ENCODE peak calls at places on chromosomes 11 and 22, in seven cellular contexts. H, G, O, N, U, J and R are unnamed samples.

GRCh38 chr22:41469218-41469851 is 418 bp downstream of the ACO2 start:
- DNase-seq in O (no peak), N (no peak), G (peak), U (no peak), J (no peak), H (no peak), R (no peak)

GRCh38 chr22:24465566-24465965 is 29.6 kb upstream of the UPB1 start:
- DNase-seq in U (no peak), O (no peak), J (no peak), H (no peak), N (peak), G (peak), R (no peak)

GRCh38 chr11:107898270-107898669 is 30.0 kb upstream of the RAB39A start:
- DNase-seq in U (no peak), H (peak), G (no peak), J (no peak), O (peak), N (no peak), R (no peak)

GRCh38 chr22:22918297-22918965 is 30.8 kb downstream of the IGLL5 start:
- DNase-seq in O (no peak), N (no peak), H (no peak), U (no peak), J (no peak), G (no peak), R (no peak)

GRCh38 chr22:42688241-42688913 is 32.3 kb downstream of the A4GALT start:
- DNase-seq in G (peak), O (peak), J (no peak), H (peak), N (no peak), U (peak), R (peak)

GRCh38 chr22:25402501-25403283 is 161.8 kb upstream of the GRK3 start:
- DNase-seq in O (peak), U (peak), G (peak), N (no peak), J (no peak), H (no peak), R (no peak)

GRCh38 chr11:74134661-74135515 is 35.9 kb downstream of the C2CD3 start:
- DNase-seq in G (no peak), U (no peak), O (no peak), N (peak), H (no peak), J (no peak), R (no peak)

GRCh38 chr11:116454020-116454645 is 318.7 kb downstream of the BUD13 start:
- DNase-seq in U (peak), N (no peak), G (peak), H (peak), O (no peak), J (no peak), R (no peak)

GRCh38 chr11:19241260-19242183 is 777 bp upstream of the E2F8 start:
- DNase-seq in J (peak), N (no peak), H (peak), O (no peak), U (no peak), G (no peak), R (no peak)

GRCh38 chr11:20112291-20113146 is 47.8 kb downstream of the DBX1 start:
- DNase-seq in J (no peak), H (peak), N (peak), O (peak), U (peak), G (peak), R (peak)

GRCh38 chr11:124837491-124837856 is 27.8 kb upstream of the ROBO3 start:
- DNase-seq in J (no peak), G (peak), O (peak), U (no peak), H (peak), N (peak), R (peak)

GRCh38 chr11:76376746-76377558 is 4.0 kb downstream of the THAP12 start:
- DNase-seq in G (no peak), H (no peak), U (no peak), N (no peak), O (no peak), J (no peak), R (no peak)

GRCh38 chr22:25448435-25449051 is 115.9 kb upstream of the GRK3 start:
- DNase-seq in U (peak), H (peak), G (no peak), N (no peak), J (no peak), O (no peak), R (no peak)

GRCh38 chr11:122197055-122197987 is 81.3 kb upstream of the BLID start:
- DNase-seq in O (peak), N (peak), H (peak), U (no peak), J (no peak), G (peak), R (peak)

GRCh38 chr11:110147965-110148709 is 54.9 kb downstream of the ZC3H12C start:
- DNase-seq in N (peak), H (peak), J (no peak), O (peak), U (no peak), G (no peak), R (peak)

GRCh38 chr11:102793677-102794290 is 4.2 kb downstream of the MMP1 start:
- DNase-seq in J (no peak), H (no peak), U (no peak), G (no peak), O (no peak), N (no peak), R (no peak)

GRCh38 chr11:70705930-70706329 is 307.6 kb downstream of the CTTN start:
- DNase-seq in G (no peak), U (no peak), N (no peak), J (peak), O (no peak), H (no peak), R (no peak)

GRCh38 chr11:117600976-117601708 is 195.9 kb downstream of the DSCAML1 start:
- DNase-seq in J (no peak), N (no peak), H (no peak), O (no peak), G (no peak), U (no peak), R (no peak)

GRCh38 chr11:92342034-92342433 is 117.4 kb downstream of the FAT3 start:
- DNase-seq in O (no peak), N (no peak), U (no peak), J (no peak), G (no peak), H (no peak), R (no peak)

GRCh38 chr11:3204141-3205015 is 14.2 kb downstream of the MRGPRG start:
- DNase-seq in N (no peak), G (no peak), U (no peak), J (peak), O (no peak), H (no peak), R (no peak)

GRCh38 chr22:50269573-50270301 is 443 bp downstream of the MAPK11 start:
- DNase-seq in U (no peak), G (no peak), H (no peak), O (no peak), J (peak), N (no peak), R (no peak)

GRCh38 chr11:18696638-18697225 is 1.8 kb upstream of the TMEM86A start:
- DNase-seq in H (no peak), J (no peak), U (no peak), G (no peak), N (no peak), O (no peak), R (peak)

GRCh38 chr22:23458663-23459541 is 121.2 kb downstream of the IGLL1 start:
- DNase-seq in H (no peak), U (no peak), O (no peak), N (no peak), G (no peak), J (no peak), R (no peak)

GRCh38 chr11:63951779-63952536 is 13.2 kb downstream of the NAA40 start:
- DNase-seq in N (no peak), H (no peak), O (no peak), J (no peak), G (no peak), U (no peak), R (no peak)

GRCh38 chr11:29306527-29306926 is 710.3 kb downstream of the KCNA4 start:
- DNase-seq in J (no peak), N (peak), O (peak), G (no peak), H (no peak), U (no peak), R (peak)

GRCh38 chr11:86043765-86044534 is 24.9 kb downstream of the PICALM start:
- DNase-seq in J (no peak), O (no peak), U (no peak), H (no peak), G (no peak), N (no peak), R (no peak)

GRCh38 chr11:65524010-65524746 is 705 bp upstream of the SCYL1 start:
- DNase-seq in O (no peak), N (no peak), H (no peak), J (peak), G (peak), U (peak), R (no peak)

GRCh38 chr11:94987378-94987777 is 13.9 kb downstream of the KDM4D start:
- DNase-seq in G (no peak), N (no peak), U (no peak), J (no peak), H (no peak), O (no peak), R (no peak)

GRCh38 chr11:57490456-57491248 is 24.9 kb downstream of the SLC43A1 start:
- DNase-seq in H (no peak), G (peak), J (no peak), N (no peak), U (no peak), O (no peak), R (no peak)

GRCh38 chr11:20511982-20512381 is 87.4 kb upstream of the SLC6A5 start:
- DNase-seq in G (no peak), J (no peak), U (peak), N (no peak), H (no peak), O (no peak), R (no peak)

GRCh38 chr11:1459739-1460395 is 26.7 kb downstream of the MOB2 start:
- DNase-seq in N (no peak), G (no peak), O (no peak), J (no peak), U (no peak), H (no peak), R (no peak)
- H3K4me3 ChIP-seq in N (no peak), G (no peak), O (no peak), J (no peak), U (no peak), H (no peak), R (no peak)

DNA sequence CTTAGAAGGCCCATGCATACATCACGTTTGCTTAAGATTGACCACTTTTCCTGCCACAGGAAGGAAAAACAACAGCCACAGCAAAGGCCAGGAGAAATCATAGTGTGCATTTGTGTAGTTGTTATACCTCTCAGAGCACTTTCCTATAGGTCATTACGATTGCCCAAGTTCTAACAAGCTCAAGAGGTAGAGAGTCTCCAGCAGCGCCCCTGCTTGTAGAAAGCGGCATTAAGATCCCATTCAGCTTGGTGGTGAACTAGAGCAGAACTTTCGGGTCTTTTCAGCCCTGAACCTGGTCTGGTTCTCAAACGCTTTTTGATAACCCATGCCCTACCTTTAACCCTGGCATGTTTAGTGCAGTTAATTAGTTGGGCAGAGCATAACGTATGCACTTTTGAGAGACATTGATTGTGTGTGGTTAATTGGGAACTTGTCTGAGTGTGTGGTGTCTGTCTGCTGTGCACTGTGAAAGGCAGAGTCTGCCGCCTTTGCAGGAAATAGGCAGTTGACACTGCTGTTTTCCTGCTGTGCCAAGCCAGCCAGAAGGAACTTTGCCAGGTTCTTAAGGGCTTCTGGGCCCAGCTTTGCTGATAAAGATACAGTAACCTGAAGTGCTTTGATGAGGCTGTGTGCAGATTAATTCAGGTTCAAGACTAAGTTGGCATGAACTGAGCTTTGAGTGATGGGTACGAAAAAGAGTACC is 109.9 kb upstream of the CLMP start:
- DNase-seq in N (no peak), O (no peak), G (no peak), H (no peak), U (no peak), J (no peak), R (no peak)
- TF ChIP-seq CTCF in N (no peak), O (peak), G (no peak), H (no peak), U (no peak), J (no peak), R (no peak)

GRCh38 chr22:39808087-39808486 is 85.5 kb downstream of the ENTHD1 start:
- DNase-seq in O (no peak), H (peak), J (no peak), N (no peak), U (no peak), G (no peak), R (no peak)
- H3K4me3 ChIP-seq in O (no peak), H (no peak), J (no peak), N (no peak), U (no peak), G (no peak), R (no peak)

DNA sequence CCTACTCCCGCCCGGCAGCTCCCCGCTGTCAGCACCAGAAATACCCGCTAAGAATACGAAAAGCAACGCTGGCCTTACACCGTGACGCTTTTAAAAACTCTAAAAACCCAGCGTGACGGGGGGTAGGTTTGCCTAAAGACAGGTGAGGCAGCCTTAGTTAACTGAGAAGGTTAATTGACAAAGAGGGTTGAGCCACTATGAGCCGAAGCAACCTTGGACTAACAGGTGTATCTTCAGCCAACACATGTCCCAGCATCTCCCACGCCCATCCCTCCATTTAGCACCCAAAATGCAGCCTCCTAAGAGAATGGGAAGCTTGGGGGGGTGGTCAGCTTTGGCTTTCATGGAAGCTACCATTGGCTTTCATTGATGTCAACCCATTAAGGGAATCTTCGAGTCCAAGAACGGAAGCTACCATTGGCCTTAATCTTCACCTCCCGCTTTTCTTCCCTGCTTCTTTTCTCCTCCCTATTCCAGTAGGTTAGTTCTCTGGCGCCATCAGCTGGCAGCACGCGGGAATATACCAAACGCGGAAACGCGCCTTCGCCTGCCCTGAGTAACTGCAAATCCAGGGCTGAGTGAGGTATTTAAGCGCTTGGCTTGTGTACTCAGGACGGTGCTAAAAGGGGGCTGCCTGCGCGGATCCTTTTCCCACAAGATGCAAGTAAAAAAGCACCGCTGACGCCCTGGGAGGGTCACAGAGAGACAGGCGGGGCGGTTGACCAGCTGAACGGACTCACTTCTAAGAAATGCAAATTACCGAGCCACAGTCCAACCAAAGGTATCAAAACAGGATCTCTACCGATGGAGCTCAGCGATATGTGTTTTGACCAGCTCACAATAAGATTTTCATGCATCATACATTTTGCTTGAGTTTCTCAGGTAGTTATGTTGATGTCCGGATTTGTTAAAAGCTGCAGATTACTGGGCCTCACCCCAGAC is 38.5 kb upstream of the GLYATL1 start:
- DNase-seq in G (peak), U (peak), O (peak), H (peak), J (peak), N (peak), R (no peak)
- TF ChIP-seq CTCF in G (peak), U (peak), O (peak), H (peak), J (no peak), N (peak), R (peak)

DNA sequence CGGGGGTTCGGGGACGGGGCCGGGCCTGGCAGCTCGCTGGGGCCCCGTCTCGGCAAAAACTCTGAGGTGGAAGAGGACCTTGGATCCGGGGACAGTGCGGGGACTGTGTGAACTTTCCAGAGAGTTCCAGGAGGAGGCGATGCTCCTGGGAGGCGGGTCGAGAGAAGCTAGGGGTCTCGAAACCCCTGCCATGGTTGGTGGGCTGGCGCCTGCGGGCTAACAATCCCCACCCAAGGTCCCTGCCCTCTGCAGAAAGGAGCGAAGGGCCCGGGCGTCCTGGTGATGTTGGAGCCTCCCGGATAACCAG is 4.7 kb upstream of the GRK2 start:
- DNase-seq in H (no peak), G (no peak), U (no peak), J (no peak), N (no peak), O (no peak), R (no peak)
- H3K4me3 ChIP-seq in H (peak), G (no peak), U (peak), J (no peak), N (peak), O (peak), R (peak)

DNA sequence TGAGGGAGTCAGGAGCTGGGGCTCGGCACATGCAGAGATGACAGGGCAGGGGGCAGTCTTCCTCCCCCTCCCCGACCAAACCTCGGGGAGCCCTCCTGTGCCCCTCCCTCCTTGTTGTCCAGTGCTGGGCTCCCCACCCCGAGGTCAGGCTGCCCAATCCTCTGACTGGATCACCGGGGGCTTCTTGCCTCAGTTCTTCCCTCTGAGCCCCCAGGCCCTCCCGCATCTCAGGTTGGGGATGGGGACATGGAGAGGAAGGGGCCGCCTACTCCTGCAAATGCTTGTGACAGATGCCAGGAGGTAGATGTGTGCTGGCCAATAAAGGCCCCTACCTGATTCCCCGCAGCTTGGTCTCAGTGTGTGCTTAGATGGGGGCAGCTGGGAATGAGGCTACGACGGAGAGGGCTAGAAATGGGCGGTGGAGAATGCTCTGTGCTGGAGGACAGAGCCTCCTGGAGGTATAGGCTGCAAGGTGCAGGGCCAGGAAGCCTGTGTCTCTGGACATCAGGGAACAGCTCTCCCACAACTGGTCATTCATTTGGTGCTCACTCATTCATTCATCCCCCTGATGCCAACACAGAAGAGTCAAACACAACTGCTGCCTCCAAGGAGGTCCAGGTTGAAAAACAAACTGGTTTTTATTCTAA is 8.4 kb downstream of the RHBDD3 start:
- DNase-seq in G (no peak), N (no peak), J (no peak), O (no peak), U (no peak), H (peak), R (no peak)
- TF ChIP-seq CTCF in G (no peak), N (peak), J (no peak), O (peak), U (no peak), H (no peak), R (no peak)

GRCh38 chr11:615453-616319 is at the start of gene IRF7:
- DNase-seq in N (no peak), O (peak), G (peak), U (peak), J (peak), H (peak), R (peak)
- H3K4me3 ChIP-seq in N (peak), O (peak), G (no peak), U (peak), J (peak), H (peak), R (peak)

DNA sequence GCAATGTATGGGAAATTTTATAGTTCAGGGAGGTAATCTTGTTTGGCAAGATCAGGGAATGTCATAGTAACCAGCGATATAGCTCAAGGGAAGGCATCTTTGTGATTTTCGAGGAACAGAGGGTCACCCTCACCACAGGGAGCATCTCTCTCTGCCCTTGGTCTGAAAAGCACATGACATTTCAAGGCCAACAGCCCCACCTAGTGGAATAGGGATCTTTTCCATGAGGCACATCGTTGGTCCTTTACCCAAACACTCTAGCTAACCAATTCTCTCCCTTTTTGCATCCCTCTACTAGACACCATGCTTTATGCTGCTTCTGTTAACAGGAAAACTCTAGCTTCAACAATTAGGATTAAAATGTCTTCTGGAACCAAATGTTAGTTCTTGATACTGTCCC is 179.0 kb downstream of the GRM5 start:
- DNase-seq in J (no peak), U (no peak), O (no peak), N (no peak), G (no peak), H (peak), R (no peak)
- TF ChIP-seq CTCF in J (no peak), U (no peak), O (peak), N (no peak), G (no peak), H (peak), R (peak)

DNA sequence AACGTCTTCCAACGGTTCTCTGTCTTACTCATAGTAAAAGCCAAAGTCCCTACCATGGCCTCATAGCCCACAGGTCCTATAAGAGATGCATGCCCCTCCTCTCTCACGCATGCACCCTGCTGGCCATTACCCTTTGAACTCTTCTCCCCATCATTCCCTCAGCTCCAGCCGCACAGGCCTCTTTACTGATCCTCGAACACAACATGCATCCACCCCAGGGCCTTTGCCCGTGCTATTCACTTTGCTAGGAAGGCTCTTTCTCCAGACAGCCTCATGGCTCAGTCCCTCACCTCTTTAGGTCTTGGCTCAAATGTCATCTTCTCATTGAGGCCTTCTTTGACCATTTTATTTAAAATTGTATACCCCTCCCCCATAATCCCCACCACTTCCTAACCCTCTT is 7.5 kb downstream of the AP1B1 start:
- DNase-seq in J (no peak), N (no peak), G (no peak), O (no peak), H (no peak), U (no peak), R (no peak)
- H3K4me3 ChIP-seq in J (no peak), N (no peak), G (no peak), O (no peak), H (no peak), U (no peak), R (no peak)